ENCODE peak calls at places on chromosomes 7 and 10, in ten cellular contexts. M, B, L, K, Q, W, C, T, Z and I are unnamed samples. For H3K4me1, the result is how much of the 10 kb centered on the place peaks cover.

GRCh38 chr7:155649588-155649987 is 5.1 kb downstream of the RBM33 start:
- DNase-seq in M (no peak), Z (no peak), B (no peak), T (no peak), L (no peak), K (no peak), Q (no peak), C (no peak), W (no peak), I (no peak)

GRCh38 chr7:93902777-93903423 is 3.5 kb upstream of the GNGT1 start:
- DNase-seq in T (no peak), L (no peak), B (no peak), Q (peak), M (no peak), C (peak), W (no peak), Z (peak), K (no peak), I (no peak)

GRCh38 chr7:155459133-155459866 is 1.4 kb downstream of the EN2 start:
- DNase-seq in Z (no peak), K (no peak), Q (no peak), L (no peak), T (no peak), B (no peak), C (peak), M (no peak), W (no peak), I (no peak)

GRCh38 chr7:1537631-1538412 is 7.3 kb downstream of the MAFK start:
- DNase-seq in Z (peak), C (no peak), T (no peak), L (peak), B (peak), W (peak), K (peak), Q (peak), M (peak), I (peak)

GRCh38 chr10:60142736-60143135 is 236.4 kb upstream of the CCDC6 start:
- DNase-seq in Z (no peak), K (no peak), W (no peak), M (no peak), Q (no peak), C (no peak), L (no peak), T (no peak), B (no peak), I (no peak)

GRCh38 chr10:14383266-14383665 is 52.5 kb upstream of the FRMD4A start:
- DNase-seq in W (no peak), Z (no peak), Q (peak), C (no peak), B (no peak), T (no peak), K (no peak), L (no peak), M (no peak), I (no peak)

GRCh38 chr7:69934475-69934903 is 336.2 kb downstream of the AUTS2 start:
- DNase-seq in C (no peak), Z (no peak), W (no peak), Q (no peak), T (no peak), B (no peak), K (no peak), L (no peak), M (peak), I (no peak)

GRCh38 chr7:22485189-22485588 is 14.8 kb downstream of the STEAP1B start:
- DNase-seq in K (no peak), Q (peak), B (no peak), W (no peak), T (no peak), L (no peak), M (no peak), Z (peak), C (no peak), I (no peak)

GRCh38 chr10:59079386-59080226 is 96.8 kb upstream of the PHYHIPL start:
- DNase-seq in L (no peak), Z (peak), M (no peak), B (no peak), W (no peak), Q (peak), T (no peak), K (no peak), C (no peak), I (no peak)

GRCh38 chr7:137818036-137818435 is 28.7 kb downstream of the DGKI start:
- DNase-seq in Q (peak), M (no peak), B (no peak), W (no peak), K (no peak), T (no peak), L (no peak), Z (peak), C (no peak), I (no peak)

GRCh38 chr10:128851281-128851680 is 615.8 kb upstream of the MGMT start:
- DNase-seq in Q (no peak), L (no peak), Z (no peak), M (no peak), K (no peak), W (no peak), C (no peak), T (no peak), B (no peak), I (no peak)

GRCh38 chr10:7494034-7494433 is 83.2 kb upstream of the SFMBT2 start:
- DNase-seq in Z (no peak), T (no peak), C (no peak), B (no peak), K (no peak), M (no peak), Q (no peak), L (no peak), W (no peak), I (no peak)

GRCh38 chr7:27861747-27862146 is 121.8 kb downstream of the TAX1BP1 start:
- DNase-seq in T (no peak), M (no peak), L (no peak), K (no peak), B (no peak), Q (no peak), W (no peak), Z (no peak), C (no peak), I (no peak)

GRCh38 chr7:45717537-45718235 is 143.5 kb downstream of the ADCY1 start:
- DNase-seq in C (peak), T (no peak), W (no peak), B (no peak), Q (no peak), K (no peak), L (no peak), Z (no peak), M (no peak), I (no peak)

GRCh38 chr10:58158806-58159205 is 108.9 kb downstream of the IPMK start:
- DNase-seq in Z (peak), B (no peak), W (no peak), Q (peak), C (no peak), T (no peak), M (no peak), L (no peak), K (no peak), I (no peak)

GRCh38 chr10:1923998-1924397 is 186.7 kb upstream of the ADARB2 start:
- DNase-seq in L (no peak), B (no peak), T (no peak), K (no peak), Z (no peak), M (no peak), C (no peak), Q (no peak), W (no peak), I (no peak)

GRCh38 chr10:119005377-119006043 is 24.0 kb upstream of the NANOS1 start:
- DNase-seq in B (no peak), Q (peak), K (no peak), T (no peak), W (no peak), C (no peak), L (no peak), Z (peak), M (no peak), I (no peak)

GRCh38 chr7:114225784-114226183 is 188.8 kb upstream of the FOXP2 start:
- DNase-seq in K (no peak), T (no peak), Z (no peak), C (no peak), B (no peak), M (no peak), L (no peak), Q (no peak), W (no peak), I (no peak)

GRCh38 chr10:98478430-98479222 is 31.9 kb upstream of the HPS1 start:
- DNase-seq in C (no peak), T (no peak), Q (peak), Z (no peak), K (no peak), W (no peak), L (no peak), B (no peak), M (no peak), I (no peak)

GRCh38 chr7:44973610-44974401 is 5.0 kb downstream of the MYO1G start:
- DNase-seq in M (peak), L (no peak), Z (no peak), C (peak), B (peak), W (no peak), Q (no peak), K (peak), T (peak), I (no peak)

GRCh38 chr10:79004311-79004710 is 64.5 kb upstream of the ZMIZ1 start:
- DNase-seq in C (no peak), W (no peak), T (no peak), M (no peak), L (peak), K (no peak), B (no peak), Q (no peak), Z (no peak), I (no peak)

GRCh38 chr10:17239276-17239660 is 11.2 kb downstream of the VIM start:
- DNase-seq in K (no peak), B (no peak), C (no peak), Q (no peak), Z (no peak), L (no peak), M (no peak), T (no peak), W (no peak), I (no peak)

GRCh38 chr7:79216236-79216635 is 237.2 kb downstream of the MAGI2 start:
- DNase-seq in Q (no peak), B (no peak), Z (no peak), T (no peak), W (no peak), K (no peak), L (no peak), M (no peak), C (no peak), I (no peak)

GRCh38 chr7:90788057-90788456 is 191.9 kb downstream of the CDK14 start:
- DNase-seq in L (no peak), Z (no peak), Q (peak), K (no peak), T (no peak), W (no peak), M (peak), B (no peak), C (no peak), I (no peak)

GRCh38 chr10:69911571-69912528 is 110.1 kb downstream of the COL13A1 start:
- DNase-seq in W (peak), M (no peak), T (no peak), C (no peak), L (peak), Z (peak), K (no peak), B (peak), Q (no peak), I (no peak)

GRCh38 chr7:32447218-32447617 is 43.0 kb downstream of the LSM5 start:
- DNase-seq in C (no peak), T (no peak), Z (no peak), Q (no peak), M (no peak), L (no peak), B (no peak), K (no peak), W (no peak), I (no peak)

GRCh38 chr7:80392229-80393169 is 119.4 kb downstream of the GNAT3 start:
- DNase-seq in Z (peak), C (no peak), M (no peak), K (no peak), T (peak), Q (peak), B (no peak), L (no peak), W (no peak), I (no peak)

GRCh38 chr7:2000801-2001321 is 231.9 kb downstream of the MAD1L1 start:
- DNase-seq in B (no peak), L (peak), Z (no peak), K (no peak), M (no peak), T (no peak), C (no peak), Q (no peak), W (no peak), I (peak)

GRCh38 chr7:136911362-136911761 is 42.9 kb downstream of the CHRM2 start:
- DNase-seq in C (peak), K (no peak), M (no peak), Q (peak), L (no peak), Z (peak), T (no peak), W (no peak), B (no peak), I (no peak)

DNA sequence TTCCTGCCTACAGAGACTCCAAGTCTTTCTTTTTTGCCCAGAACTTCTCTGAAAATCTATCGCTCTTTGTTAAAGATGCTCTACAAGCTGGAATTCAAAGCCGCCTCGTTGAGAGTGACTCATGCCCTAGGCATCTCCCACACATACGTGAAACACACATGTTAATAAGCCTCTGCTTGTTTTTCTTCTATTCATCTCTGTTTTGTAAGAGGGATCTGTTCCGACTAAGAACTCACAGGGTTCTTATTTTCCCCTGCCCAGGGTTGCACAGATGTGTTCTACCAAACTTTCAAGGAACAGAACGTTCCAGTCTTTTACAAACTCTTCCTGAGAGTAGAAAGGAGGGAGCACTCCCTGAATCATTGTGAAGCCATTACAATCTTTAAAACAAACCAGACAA is 55.5 kb upstream of the INPP5A start:
- DNase-seq in L (peak), Q (peak), K (no peak), B (no peak), C (no peak), Z (peak), T (no peak), W (peak), M (no peak), I (no peak)
- H3K4me1 ChIP-seq in L (under half), Q (under half), K (under half), B (under half), C (under half), Z (under half), T (under half), W (under half), M (under half), I (under half)

GRCh38 chr10:43961523-43962345 is 313.1 kb upstream of the ZNF32 start:
- DNase-seq in B (no peak), L (no peak), T (no peak), Q (no peak), Z (no peak), C (no peak), M (peak), W (no peak), K (no peak), I (no peak)
- H3K4me1 ChIP-seq in B (under half), L (under half), T (under half), Q (under half), Z (under half), C (under half), M (under half), W (under half), K (under half), I (under half)

GRCh38 chr10:11144626-11145497 is 127.2 kb downstream of the CELF2 start:
- DNase-seq in K (no peak), B (no peak), T (no peak), L (no peak), Z (no peak), Q (no peak), C (no peak), W (no peak), M (no peak), I (no peak)

GRCh38 chr10:11143240-11143639 is 125.6 kb downstream of the CELF2 start:
- DNase-seq in Z (no peak), K (no peak), L (no peak), T (no peak), Q (no peak), M (no peak), B (no peak), W (no peak), C (no peak), I (no peak)

GRCh38 chr10:11141571-11142091 is 124.0 kb downstream of the CELF2 start:
- DNase-seq in W (no peak), Q (no peak), K (no peak), M (peak), T (no peak), Z (no peak), C (no peak), B (no peak), L (no peak), I (peak)

GRCh38 chr10:11140963-11141362 is 123.3 kb downstream of the CELF2 start:
- DNase-seq in Z (no peak), W (no peak), B (no peak), M (no peak), C (no peak), Q (no peak), L (no peak), T (no peak), K (no peak), I (no peak)

DNA sequence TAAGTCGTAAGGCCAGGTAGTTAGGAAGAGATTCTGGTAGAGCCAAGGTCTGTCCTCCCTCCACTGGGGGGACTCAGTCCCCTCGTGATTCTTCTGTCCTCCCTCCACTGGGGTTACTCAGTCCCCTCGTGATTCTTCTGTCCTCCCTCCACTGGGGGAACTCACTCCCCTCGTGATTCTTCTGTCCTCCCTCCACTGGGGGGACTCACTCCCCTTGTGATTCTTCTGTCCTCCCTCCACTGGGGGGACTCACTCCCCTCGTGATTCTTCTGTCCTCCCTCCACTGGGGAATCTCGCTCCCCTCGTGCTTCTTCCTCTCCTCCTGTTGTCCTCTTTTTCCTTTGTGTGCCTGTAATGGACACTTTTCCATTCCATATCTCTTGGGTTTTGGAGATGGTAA is 125.1 kb downstream of the CELF2 start:
- DNase-seq in M (no peak), L (no peak), B (no peak), T (no peak), Q (no peak), C (no peak), Z (no peak), K (no peak), W (no peak), I (no peak)
- H3K4me1 ChIP-seq in M (under half), L (under half), B (under half), T (half or more), Q (under half), C (under half), Z (under half), K (under half), W (under half), I (under half)

DNA sequence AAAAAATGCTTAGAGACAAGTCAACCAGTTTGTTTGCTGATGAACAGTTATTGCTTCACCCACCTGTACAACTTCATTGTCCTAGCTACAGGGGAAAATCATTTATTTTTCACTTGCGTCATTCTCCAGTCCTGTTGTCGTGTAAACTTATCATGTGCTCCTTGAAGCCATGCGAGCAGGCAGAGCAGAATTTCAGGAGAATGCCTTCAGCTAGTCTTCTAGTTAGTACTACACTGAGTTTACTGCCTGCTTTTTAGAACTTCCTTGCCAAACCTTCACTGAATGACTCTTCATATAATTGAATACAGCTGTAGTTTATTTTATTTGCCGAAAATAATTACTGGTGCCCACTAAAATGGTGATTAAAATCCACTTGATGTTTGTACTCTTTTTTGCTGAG is 15.6 kb downstream of the RPA3 start:
- DNase-seq in M (no peak), T (no peak), K (no peak), Q (peak), C (no peak), Z (no peak), B (no peak), W (no peak), L (no peak), I (no peak)
- H3K4me1 ChIP-seq in M (under half), T (under half), K (under half), Q (under half), C (under half), Z (under half), B (under half), W (under half), L (under half), I (under half)

DNA sequence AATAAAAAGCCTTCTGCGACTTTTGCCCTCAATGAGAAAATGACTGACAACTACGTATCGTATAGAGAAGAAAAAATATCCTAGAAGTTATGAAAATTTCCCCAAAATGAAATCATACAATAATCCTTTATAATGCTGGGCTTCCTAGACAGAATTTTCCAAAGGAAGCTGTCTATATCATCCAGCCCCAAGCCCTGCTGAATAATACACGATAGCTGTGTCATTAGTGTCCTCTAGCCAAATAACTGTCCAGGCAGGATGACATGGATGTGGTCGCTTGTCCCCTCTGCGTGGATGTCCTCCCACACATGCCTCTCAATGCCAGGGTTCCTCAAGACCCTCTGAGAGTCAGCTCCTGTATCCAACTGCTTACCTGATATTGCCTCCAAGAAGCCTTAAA is 61.7 kb upstream of the ECHDC3 start:
- DNase-seq in W (no peak), K (no peak), B (no peak), Z (no peak), L (no peak), Q (no peak), C (no peak), T (no peak), M (no peak), I (no peak)
- H3K4me1 ChIP-seq in W (under half), K (under half), B (under half), Z (under half), L (under half), Q (under half), C (under half), T (under half), M (under half), I (under half)

GRCh38 chr10:33132626-33133025 is 174.6 kb upstream of the ITGB1 start:
- DNase-seq in T (no peak), C (peak), K (no peak), L (no peak), Z (no peak), W (no peak), Q (no peak), M (no peak), B (no peak), I (no peak)
- H3K4me1 ChIP-seq in T (half or more), C (under half), K (under half), L (under half), Z (under half), W (under half), Q (under half), M (under half), B (under half), I (under half)

DNA sequence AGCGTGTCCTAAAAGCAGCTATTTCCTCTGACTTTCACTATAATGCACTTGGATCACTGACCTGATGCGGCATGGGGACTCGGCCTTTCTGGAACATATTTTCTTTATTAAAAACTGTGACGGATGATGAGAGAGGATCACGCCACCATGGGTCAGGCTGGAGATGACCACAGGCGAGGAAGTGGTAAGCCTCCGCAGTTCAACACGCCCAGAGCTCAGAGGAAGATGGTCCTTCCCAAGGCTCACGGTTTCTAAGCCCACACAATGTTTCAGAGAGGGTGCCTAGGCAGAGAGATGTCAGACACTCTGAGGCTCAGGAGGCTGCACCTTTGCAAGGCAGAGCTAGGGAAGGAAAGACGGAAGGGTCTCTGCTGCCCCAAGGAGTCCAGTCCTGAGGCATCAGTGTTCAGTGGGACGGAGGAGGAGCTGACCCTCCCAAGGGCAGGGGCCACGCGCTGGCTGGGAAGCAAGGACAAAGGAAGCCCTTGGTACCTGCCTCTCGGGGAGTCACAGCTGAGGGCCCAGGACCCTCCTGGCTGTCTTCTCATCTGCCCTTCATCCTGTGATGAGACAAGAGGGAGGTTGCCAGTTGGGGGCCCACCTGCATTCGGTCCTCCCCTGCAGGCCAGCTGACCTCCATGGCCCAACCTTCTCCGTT is 9.5 kb downstream of the CHST15 start:
- DNase-seq in K (no peak), Z (no peak), L (no peak), C (no peak), B (no peak), Q (no peak), W (no peak), M (no peak), T (no peak), I (no peak)
- H3K4me1 ChIP-seq in K (under half), Z (under half), L (under half), C (under half), B (under half), Q (under half), W (under half), M (under half), T (under half), I (under half)